ENCODE peak calls at places on chromosomes 16 and 17, in eight cellular contexts. H, O, Z, L, F, V, M and W are unnamed samples.
A peak's percentile ranks its signal among the peaks of the same experiment; 100 is the strongest.

GRCh38 chr16:17346774-17347569 is 123.8 kb downstream of the XYLT1 start:
- DNase-seq in H (no peak), O (peak; percentile 78), Z (no peak), L (no peak), F (peak; percentile 62), V (no peak), M (no peak), W (no peak)

GRCh38 chr16:47045023-47045422 is 71.5 kb upstream of the DNAJA2 start:
- DNase-seq in H (no peak), O (no peak), Z (no peak), L (no peak), F (no peak), V (peak; percentile 28), M (no peak), W (no peak)

GRCh38 chr16:24491721-24492120 is 47.6 kb upstream of the RBBP6 start:
- DNase-seq in H (no peak), O (no peak), Z (no peak), L (no peak), F (no peak), V (no peak), M (no peak), W (no peak)

GRCh38 chr16:17475104-17475503 is 4.3 kb upstream of the XYLT1 start:
- DNase-seq in H (no peak), O (no peak), Z (no peak), L (no peak), F (peak; percentile 74), V (no peak), M (no peak), W (no peak)

GRCh38 chr16:67641779-67642708 is 2.9 kb upstream of the CARMIL2 start:
- DNase-seq in H (peak; percentile 81), O (no peak), Z (no peak), L (no peak), F (no peak), V (peak; percentile 67), M (no peak), W (no peak)

GRCh38 chr17:4815043-4815675 is 8.2 kb downstream of the PLD2 start:
- DNase-seq in H (no peak), O (no peak), Z (no peak), L (no peak), F (no peak), V (no peak), M (no peak), W (no peak)

GRCh38 chr17:63790057-63790456 is 16.1 kb downstream of the DDX42 start:
- DNase-seq in H (no peak), O (no peak), Z (no peak), L (no peak), F (no peak), V (no peak), M (no peak), W (no peak)

GRCh38 chr16:2470603-2471015 is 488 bp upstream of the NTN3 start:
- DNase-seq in H (no peak), O (no peak), Z (no peak), L (no peak), F (no peak), V (no peak), M (no peak), W (no peak)

GRCh38 chr16:88839026-88839529 is 17.7 kb downstream of the GALNS start:
- DNase-seq in H (no peak), O (no peak), Z (no peak), L (no peak), F (no peak), V (no peak), M (no peak), W (no peak)

GRCh38 chr17:35651467-35651866 is 64.3 kb downstream of the AP2B1 start:
- DNase-seq in H (no peak), O (no peak), Z (no peak), L (no peak), F (no peak), V (no peak), M (no peak), W (no peak)

GRCh38 chr17:77735341-77736206 is 222.9 kb upstream of the TNRC6C start:
- DNase-seq in H (peak; percentile 71), O (no peak), Z (no peak), L (no peak), F (no peak), V (peak; percentile 34), M (no peak), W (no peak)

GRCh38 chr17:46822388-46822921 is 4.0 kb upstream of the WNT3 start:
- DNase-seq in H (no peak), O (no peak), Z (no peak), L (peak; percentile 10), F (peak; percentile 68), V (no peak), M (no peak), W (no peak)

GRCh38 chr17:12296120-12296727 is 275.5 kb downstream of the MAP2K4 start:
- DNase-seq in H (peak; percentile 29), O (no peak), Z (no peak), L (no peak), F (no peak), V (peak; percentile 1), M (no peak), W (no peak)

GRCh38 chr17:40341808-40342574 is 22.5 kb downstream of the GJD3 start:
- DNase-seq in H (peak; percentile 88), O (no peak), Z (peak; percentile 72), L (no peak), F (no peak), V (peak; percentile 57), M (no peak), W (no peak)

GRCh38 chr16:89575247-89576172 is at the start of gene CPNE7:
- DNase-seq in H (no peak), O (no peak), Z (no peak), L (no peak), F (no peak), V (no peak), M (no peak), W (no peak)

GRCh38 chr17:64771980-64772844 is 110.1 kb upstream of the SMURF2 start:
- DNase-seq in H (no peak), O (no peak), Z (no peak), L (no peak), F (no peak), V (no peak), M (no peak), W (no peak)

GRCh38 chr17:50055055-50055425 is 870 bp upstream of the ITGA3 start:
- DNase-seq in H (no peak), O (no peak), Z (peak; percentile 75), L (peak; percentile 22), F (no peak), V (no peak), M (no peak), W (peak; percentile 20)

GRCh38 chr16:57999366-57999970 is 1.0 kb downstream of the ZNF319 start:
- DNase-seq in H (no peak), O (no peak), Z (no peak), L (no peak), F (peak; percentile 58), V (no peak), M (no peak), W (no peak)

GRCh38 chr17:82320140-82320840 is 2.9 kb upstream of the CD7 start:
- DNase-seq in H (peak; percentile 10), O (no peak), Z (no peak), L (no peak), F (no peak), V (no peak), M (no peak), W (no peak)

GRCh38 chr17:67187927-67188326 is 57.1 kb downstream of the HELZ start:
- DNase-seq in H (no peak), O (no peak), Z (no peak), L (no peak), F (no peak), V (no peak), M (no peak), W (no peak)

GRCh38 chr17:81832608-81833159 is 407 bp downstream of the MCRIP1 start:
- DNase-seq in H (no peak), O (no peak), Z (peak; percentile 26), L (peak; percentile 18), F (no peak), V (peak; percentile 22), M (no peak), W (peak; percentile 38)

GRCh38 chr17:76152580-76152979 is 11.5 kb upstream of the FOXJ1 start:
- DNase-seq in H (no peak), O (no peak), Z (no peak), L (no peak), F (no peak), V (no peak), M (no peak), W (peak; percentile 20)

GRCh38 chr17:78174332-78174869 is 6.0 kb downstream of the SYNGR2 start:
- DNase-seq in H (peak; percentile 83), O (peak; percentile 41), Z (peak; percentile 88), L (no peak), F (no peak), V (no peak), M (no peak), W (no peak)

GRCh38 chr17:46162871-46163270 is 30.4 kb downstream of the KANSL1 start:
- DNase-seq in H (no peak), O (no peak), Z (no peak), L (no peak), F (no peak), V (no peak), M (no peak), W (no peak)

GRCh38 chr17:32275060-32276042 is 9.7 kb downstream of the RHBDL3 start:
- DNase-seq in H (peak; percentile 52), O (peak; percentile 57), Z (no peak), L (no peak), F (no peak), V (peak; percentile 67), M (no peak), W (no peak)

GRCh38 chr16:888901-889570 is 81.7 kb downstream of the LMF1 start:
- DNase-seq in H (peak; percentile 4), O (no peak), Z (no peak), L (no peak), F (no peak), V (no peak), M (no peak), W (no peak)

GRCh38 chr16:73771196-73771595 is 525.4 kb upstream of the PSMD7 start:
- DNase-seq in H (no peak), O (no peak), Z (no peak), L (no peak), F (no peak), V (no peak), M (no peak), W (no peak)

GRCh38 chr17:17782425-17783120 is 54.2 kb downstream of the SREBF1 start:
- DNase-seq in H (peak; percentile 39), O (no peak), Z (no peak), L (no peak), F (peak; percentile 64), V (no peak), M (no peak), W (no peak)

GRCh38 chr17:63918305-63918704 is 334 bp downstream of the GH1 start:
- DNase-seq in H (no peak), O (no peak), Z (no peak), L (no peak), F (no peak), V (no peak), M (no peak), W (no peak)

GRCh38 chr16:84247844-84248243 is 8.0 kb upstream of the KCNG4 start:
- DNase-seq in H (no peak), O (no peak), Z (no peak), L (no peak), F (no peak), V (no peak), M (no peak), W (no peak)

GRCh38 chr17:1509255-1509943 is 7.0 kb downstream of the INPP5K start:
- DNase-seq in H (no peak), O (no peak), Z (no peak), L (no peak), F (no peak), V (no peak), M (no peak), W (no peak)

GRCh38 chr16:87645802-87646201 is 43.5 kb downstream of the JPH3 start:
- DNase-seq in H (no peak), O (no peak), Z (no peak), L (no peak), F (no peak), V (no peak), M (no peak), W (no peak)

GRCh38 chr16:626787-627457 is 3.9 kb upstream of the WFIKKN1 start:
- DNase-seq in H (no peak), O (no peak), Z (no peak), L (no peak), F (no peak), V (peak; percentile 96), M (no peak), W (no peak)

GRCh38 chr17:57143341-57143740 is 58.3 kb downstream of the AKAP1 start:
- DNase-seq in H (no peak), O (no peak), Z (no peak), L (no peak), F (no peak), V (no peak), M (no peak), W (no peak)